ENCODE peak calls at places on chromosomes 7 and 10, in four cellular contexts. B is CD4-positive, alpha-beta T cell; N is AG08395; M is GM13976. X is an unnamed sample.

GRCh38 chr7:157404845-157405481 is 68.2 kb downstream of the DNAJB6 start:
- DNase-seq in B (no peak), N (peak; percentile 88), M (no peak), X (no peak)

GRCh38 chr7:13262929-13263530 is 575.6 kb downstream of the ARL4A start:
- DNase-seq in B (no peak), N (peak; percentile 20), M (no peak), X (no peak)

GRCh38 chr10:52128056-52128683 is 185.9 kb upstream of the DKK1 start:
- DNase-seq in B (no peak), N (no peak), M (no peak), X (no peak)

GRCh38 chr7:50499092-50499491 is 48.9 kb upstream of the FIGNL1 start:
- DNase-seq in B (no peak), N (no peak), M (no peak), X (no peak)

GRCh38 chr10:88209231-88209630 is 345.8 kb downstream of the PTEN start:
- DNase-seq in B (no peak), N (no peak), M (no peak), X (no peak)

GRCh38 chr10:129604333-129605032 is 137.4 kb downstream of the MGMT start:
- DNase-seq in B (no peak), N (no peak), M (peak; percentile 62), X (no peak)

GRCh38 chr10:63642808-63643207 is 121.6 kb downstream of the REEP3 start:
- DNase-seq in B (no peak), N (no peak), M (no peak), X (no peak)

GRCh38 chr7:12067156-12067831 is 143.8 kb upstream of the TMEM106B start:
- DNase-seq in B (peak; percentile 38), N (peak; percentile 11), M (peak; percentile 15), X (peak; percentile 4)

GRCh38 chr7:119482209-119482608 is 790.8 kb upstream of the KCND2 start:
- DNase-seq in B (no peak), N (no peak), M (peak; percentile 11), X (no peak)

GRCh38 chr7:149773446-149774236 is at the start of gene ZNF467:
- DNase-seq in B (peak; percentile 38), N (no peak), M (no peak), X (no peak)

GRCh38 chr7:103010220-103010607 is 64.4 kb downstream of the FBXL13 start:
- DNase-seq in B (no peak), N (no peak), M (no peak), X (no peak)

GRCh38 chr10:3877092-3878000 is 92.3 kb upstream of the KLF6 start:
- DNase-seq in B (no peak), N (no peak), M (no peak), X (no peak)

GRCh38 chr7:37208528-37208927 is 240.1 kb downstream of the ELMO1 start:
- DNase-seq in B (peak; percentile 12), N (peak; percentile 45), M (peak; percentile 57), X (no peak)

GRCh38 chr7:102082693-102083385 is 203.8 kb upstream of the SH2B2 start:
- DNase-seq in B (no peak), N (no peak), M (no peak), X (no peak)

GRCh38 chr10:8060704-8061121 is 6.2 kb downstream of the GATA3 start:
- DNase-seq in B (no peak), N (no peak), M (no peak), X (no peak)

GRCh38 chr7:122675011-122675410 is 23.9 kb downstream of the RNF133 start:
- DNase-seq in B (no peak), N (peak; percentile 27), M (no peak), X (no peak)

GRCh38 chr10:70903262-70903921 is 15.0 kb upstream of the PCBD1 start:
- DNase-seq in B (no peak), N (peak; percentile 73), M (peak; percentile 76), X (no peak)

GRCh38 chr10:102066421-102067068 is 1.4 kb downstream of the HPS6 start:
- DNase-seq in B (no peak), N (no peak), M (no peak), X (no peak)

GRCh38 chr7:70590126-70590854 is 541.7 kb upstream of the GALNT17 start:
- DNase-seq in B (no peak), N (no peak), M (no peak), X (no peak)

GRCh38 chr10:119253433-119254174 is 46.2 kb downstream of the GRK5 start:
- DNase-seq in B (no peak), N (peak; percentile 93), M (peak; percentile 54), X (no peak)

GRCh38 chr7:102944241-102944640 is 31.4 kb downstream of the LRRC17 start:
- DNase-seq in B (no peak), N (no peak), M (no peak), X (no peak)

GRCh38 chr7:105808703-105809590 is 67.5 kb downstream of the ATXN7L1 start:
- DNase-seq in B (peak; percentile 63), N (peak; percentile 65), M (peak; percentile 84), X (peak; percentile 69)

GRCh38 chr10:98201760-98202159 is 66.2 kb downstream of the LOXL4 start:
- DNase-seq in B (no peak), N (no peak), M (no peak), X (no peak)

GRCh38 chr7:149850007-149850594 is 11.9 kb downstream of the ZNF862 start:
- DNase-seq in B (no peak), N (no peak), M (no peak), X (no peak)

GRCh38 chr10:5547934-5548660 is 23.3 kb downstream of the CALML3 start:
- DNase-seq in B (no peak), N (no peak), M (no peak), X (no peak)

GRCh38 chr7:135209225-135209834 is 2.0 kb downstream of the WDR91 start:
- DNase-seq in B (no peak), N (no peak), M (no peak), X (no peak)

GRCh38 chr7:23315366-23315765 is 16.2 kb downstream of the MALSU1 start:
- DNase-seq in B (no peak), N (no peak), M (no peak), X (no peak)

GRCh38 chr7:128168667-128169210 is 72.3 kb upstream of the LEP start:
- DNase-seq in B (no peak), N (peak; percentile 39), M (peak; percentile 58), X (no peak)

GRCh38 chr7:5211730-5212482 is 21.9 kb downstream of the WIPI2 start:
- DNase-seq in B (no peak), N (no peak), M (no peak), X (no peak)

GRCh38 chr7:128710391-128710930 is 28.7 kb upstream of the CALU start:
- DNase-seq in B (no peak), N (no peak), M (no peak), X (no peak)

GRCh38 chr7:99312316-99313203 is 13.1 kb upstream of the ARPC1A start:
- DNase-seq in B (peak; percentile 65), N (peak; percentile 75), M (peak; percentile 77), X (peak; percentile 44)

GRCh38 chr10:4006848-4007247 is 221.8 kb upstream of the KLF6 start:
- DNase-seq in B (no peak), N (no peak), M (no peak), X (no peak)